ENCODE peak calls at places on chromosomes 2 and 18, in seven cellular contexts. One of them, this sample, is unnamed.

GRCh38 chr2:101991731-101992145 is at the start of gene IL1R2:
- DNase-seq in neuronal stem cell: no peak
- DNase-seq in fibroblast of lung: no peak
- DNase-seq in IMR-90: no peak
- DNase-seq in HepG2: no peak
- DNase-seq in hepatocyte: no peak
- DNase-seq in mesenchymal stem cell: no peak
- DNase-seq in this sample: peak; percentile 34

GRCh38 chr18:24995056-24995455 is 356.9 kb downstream of the ZNF521 start:
- DNase-seq in neuronal stem cell: no peak
- DNase-seq in fibroblast of lung: no peak
- DNase-seq in IMR-90: peak; percentile 83
- DNase-seq in HepG2: no peak
- DNase-seq in hepatocyte: no peak
- DNase-seq in mesenchymal stem cell: no peak
- DNase-seq in this sample: peak; percentile 88

GRCh38 chr2:10124538-10125045 is 2.1 kb downstream of the RRM2 start:
- DNase-seq in neuronal stem cell: peak; percentile 60
- DNase-seq in fibroblast of lung: peak; percentile 87
- DNase-seq in IMR-90: peak; percentile 82
- DNase-seq in HepG2: peak; percentile 82
- DNase-seq in hepatocyte: peak; percentile 83
- DNase-seq in mesenchymal stem cell: peak; percentile 83
- DNase-seq in this sample: peak; percentile 61

GRCh38 chr2:204743368-204743960 is 198.2 kb downstream of the PARD3B start:
- DNase-seq in neuronal stem cell: no peak
- DNase-seq in fibroblast of lung: no peak
- DNase-seq in IMR-90: peak; percentile 52
- DNase-seq in HepG2: no peak
- DNase-seq in hepatocyte: no peak
- DNase-seq in mesenchymal stem cell: no peak
- DNase-seq in this sample: no peak

GRCh38 chr2:177741866-177742265 is 330.7 kb downstream of the PDE11A start:
- DNase-seq in neuronal stem cell: no peak
- DNase-seq in fibroblast of lung: no peak
- DNase-seq in IMR-90: no peak
- DNase-seq in HepG2: no peak
- DNase-seq in hepatocyte: no peak
- DNase-seq in mesenchymal stem cell: no peak
- DNase-seq in this sample: no peak

GRCh38 chr18:74517236-74517630 is 17.1 kb upstream of the CNDP1 start:
- DNase-seq in neuronal stem cell: no peak
- DNase-seq in fibroblast of lung: no peak
- DNase-seq in IMR-90: no peak
- DNase-seq in HepG2: no peak
- DNase-seq in hepatocyte: peak; percentile 55
- DNase-seq in mesenchymal stem cell: no peak
- DNase-seq in this sample: no peak

GRCh38 chr18:55579888-55580287 is 8.1 kb downstream of the TCF4 start:
- DNase-seq in neuronal stem cell: no peak
- DNase-seq in fibroblast of lung: peak; percentile 65
- DNase-seq in IMR-90: no peak
- DNase-seq in HepG2: no peak
- DNase-seq in hepatocyte: no peak
- DNase-seq in mesenchymal stem cell: no peak
- DNase-seq in this sample: no peak

GRCh38 chr2:133773862-133774674 is 205.8 kb upstream of the NCKAP5 start:
- DNase-seq in neuronal stem cell: no peak
- DNase-seq in fibroblast of lung: peak; percentile 15
- DNase-seq in IMR-90: no peak
- DNase-seq in HepG2: no peak
- DNase-seq in hepatocyte: no peak
- DNase-seq in mesenchymal stem cell: no peak
- DNase-seq in this sample: no peak

GRCh38 chr18:30132959-30133358 is 909.6 kb downstream of the DSC3 start:
- DNase-seq in neuronal stem cell: no peak
- DNase-seq in fibroblast of lung: no peak
- DNase-seq in IMR-90: no peak
- DNase-seq in HepG2: no peak
- DNase-seq in hepatocyte: no peak
- DNase-seq in mesenchymal stem cell: no peak
- DNase-seq in this sample: peak; percentile 50

GRCh38 chr18:4541588-4541987 is 86.5 kb upstream of the DLGAP1 start:
- DNase-seq in neuronal stem cell: no peak
- DNase-seq in fibroblast of lung: no peak
- DNase-seq in IMR-90: no peak
- DNase-seq in HepG2: no peak
- DNase-seq in hepatocyte: no peak
- DNase-seq in mesenchymal stem cell: no peak
- DNase-seq in this sample: no peak

GRCh38 chr2:85729825-85730510 is 23.8 kb upstream of the ATOH8 start:
- DNase-seq in neuronal stem cell: no peak
- DNase-seq in fibroblast of lung: no peak
- DNase-seq in IMR-90: no peak
- DNase-seq in HepG2: no peak
- DNase-seq in hepatocyte: no peak
- DNase-seq in mesenchymal stem cell: no peak
- DNase-seq in this sample: no peak

GRCh38 chr2:9251154-9252001 is 44.8 kb downstream of the ASAP2 start:
- DNase-seq in neuronal stem cell: no peak
- DNase-seq in fibroblast of lung: peak; percentile 69
- DNase-seq in IMR-90: peak; percentile 77
- DNase-seq in HepG2: no peak
- DNase-seq in hepatocyte: peak; percentile 44
- DNase-seq in mesenchymal stem cell: peak; percentile 82
- DNase-seq in this sample: peak; percentile 82

GRCh38 chr2:190765386-190766173 is 115.0 kb upstream of the GLS start:
- DNase-seq in neuronal stem cell: no peak
- DNase-seq in fibroblast of lung: peak; percentile 71
- DNase-seq in IMR-90: peak; percentile 89
- DNase-seq in HepG2: no peak
- DNase-seq in hepatocyte: no peak
- DNase-seq in mesenchymal stem cell: peak; percentile 81
- DNase-seq in this sample: peak; percentile 94

GRCh38 chr2:190762569-190762968 is 113.7 kb downstream of the NAB1 start:
- DNase-seq in neuronal stem cell: no peak
- DNase-seq in fibroblast of lung: no peak
- DNase-seq in IMR-90: no peak
- DNase-seq in HepG2: no peak
- DNase-seq in hepatocyte: no peak
- DNase-seq in mesenchymal stem cell: no peak
- DNase-seq in this sample: no peak

GRCh38 chr2:190766174-190766572 is 114.4 kb upstream of the GLS start:
- DNase-seq in neuronal stem cell: no peak
- DNase-seq in fibroblast of lung: no peak
- DNase-seq in IMR-90: no peak
- DNase-seq in HepG2: no peak
- DNase-seq in hepatocyte: no peak
- DNase-seq in mesenchymal stem cell: no peak
- DNase-seq in this sample: no peak

GRCh38 chr2:190763100-190763499 is 114.2 kb downstream of the NAB1 start:
- DNase-seq in neuronal stem cell: no peak
- DNase-seq in fibroblast of lung: no peak
- DNase-seq in IMR-90: no peak
- DNase-seq in HepG2: no peak
- DNase-seq in hepatocyte: no peak
- DNase-seq in mesenchymal stem cell: no peak
- DNase-seq in this sample: no peak

GRCh38 chr2:190763901-190764514 is 115.1 kb downstream of the NAB1 start:
- DNase-seq in neuronal stem cell: no peak
- DNase-seq in fibroblast of lung: no peak
- DNase-seq in IMR-90: peak; percentile 57
- DNase-seq in HepG2: no peak
- DNase-seq in hepatocyte: no peak
- DNase-seq in mesenchymal stem cell: peak; percentile 40
- DNase-seq in this sample: peak; percentile 62
- H2AFZ ChIP-seq in neuronal stem cell: no peak overlapping the region
- H2AFZ ChIP-seq in fibroblast of lung: no peak overlapping the region
- H2AFZ ChIP-seq in IMR-90: no peak overlapping the region
- H2AFZ ChIP-seq in HepG2: no peak overlapping the region
- H2AFZ ChIP-seq in hepatocyte: no peak overlapping the region
- H2AFZ ChIP-seq in mesenchymal stem cell: no peak overlapping the region
- H2AFZ ChIP-seq in this sample: peak overlapping the region; percentile 19

GRCh38 chr2:162524849-162525248 is 180.9 kb downstream of the GCA start:
- DNase-seq in neuronal stem cell: no peak
- DNase-seq in fibroblast of lung: no peak
- DNase-seq in IMR-90: no peak
- DNase-seq in HepG2: no peak
- DNase-seq in hepatocyte: no peak
- DNase-seq in mesenchymal stem cell: no peak
- DNase-seq in this sample: no peak
- H2AFZ ChIP-seq in neuronal stem cell: no peak overlapping the region
- H2AFZ ChIP-seq in fibroblast of lung: no peak overlapping the region
- H2AFZ ChIP-seq in IMR-90: no peak overlapping the region
- H2AFZ ChIP-seq in HepG2: no peak overlapping the region
- H2AFZ ChIP-seq in hepatocyte: no peak overlapping the region
- H2AFZ ChIP-seq in mesenchymal stem cell: no peak overlapping the region
- H2AFZ ChIP-seq in this sample: no peak overlapping the region

DNA sequence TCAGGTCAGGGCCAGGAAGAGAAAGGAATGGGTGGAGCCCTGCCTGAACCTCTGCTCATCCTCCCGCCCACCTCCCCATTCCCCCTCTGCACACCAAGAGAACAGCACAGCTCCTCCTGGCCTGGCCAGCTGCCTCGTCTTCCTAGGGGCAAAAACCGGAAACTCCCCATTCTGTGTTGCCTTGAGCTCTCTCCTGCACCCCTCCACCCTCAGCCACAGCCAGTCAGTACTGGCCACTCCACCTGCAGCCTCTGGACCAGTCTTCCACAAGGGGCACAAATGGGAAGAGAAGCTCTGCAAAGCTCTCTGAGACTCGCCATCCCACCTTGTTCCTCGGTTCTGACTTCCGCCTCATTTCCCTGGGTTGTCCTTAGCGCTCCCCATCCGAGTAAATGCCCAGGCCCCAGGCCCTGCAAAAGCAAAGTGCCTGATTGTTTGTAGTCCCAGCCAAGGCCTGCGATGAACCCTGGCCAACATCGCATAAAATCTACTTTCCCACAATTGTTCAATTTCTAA is 39.3 kb upstream of the SLC35G4 start:
- DNase-seq in neuronal stem cell: no peak
- DNase-seq in fibroblast of lung: no peak
- DNase-seq in IMR-90: no peak
- DNase-seq in HepG2: no peak
- DNase-seq in hepatocyte: no peak
- DNase-seq in mesenchymal stem cell: no peak
- DNase-seq in this sample: no peak
- H2AFZ ChIP-seq in neuronal stem cell: no peak overlapping the region
- H2AFZ ChIP-seq in fibroblast of lung: no peak overlapping the region
- H2AFZ ChIP-seq in IMR-90: no peak overlapping the region
- H2AFZ ChIP-seq in HepG2: no peak overlapping the region
- H2AFZ ChIP-seq in hepatocyte: no peak overlapping the region
- H2AFZ ChIP-seq in mesenchymal stem cell: no peak overlapping the region
- H2AFZ ChIP-seq in this sample: peak overlapping the region; percentile 15

DNA sequence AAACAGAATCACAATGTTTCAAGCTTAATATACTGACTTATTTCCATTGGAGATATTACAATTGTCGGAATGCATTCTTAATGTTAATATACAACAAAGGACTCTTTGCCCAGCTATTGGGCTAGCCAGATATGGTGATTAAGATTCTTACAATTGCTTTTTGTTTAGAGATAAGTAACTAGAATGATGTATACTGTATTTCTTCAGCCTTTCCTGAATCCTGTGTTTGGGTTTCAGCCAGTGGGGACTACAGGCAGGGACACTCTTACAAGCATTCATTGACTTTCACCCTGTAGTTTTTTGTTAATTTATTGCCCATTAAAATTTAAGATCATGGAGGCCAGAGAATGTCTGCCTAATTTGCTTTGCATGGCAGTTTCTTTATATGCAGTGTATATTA is 254.1 kb upstream of the TMEFF2 start:
- DNase-seq in neuronal stem cell: no peak
- DNase-seq in fibroblast of lung: no peak
- DNase-seq in IMR-90: no peak
- DNase-seq in HepG2: no peak
- DNase-seq in hepatocyte: no peak
- DNase-seq in mesenchymal stem cell: no peak
- DNase-seq in this sample: no peak
- H2AFZ ChIP-seq in neuronal stem cell: no peak overlapping the region
- H2AFZ ChIP-seq in fibroblast of lung: no peak overlapping the region
- H2AFZ ChIP-seq in IMR-90: no peak overlapping the region
- H2AFZ ChIP-seq in HepG2: no peak overlapping the region
- H2AFZ ChIP-seq in hepatocyte: no peak overlapping the region
- H2AFZ ChIP-seq in mesenchymal stem cell: no peak overlapping the region
- H2AFZ ChIP-seq in this sample: no peak overlapping the region

DNA sequence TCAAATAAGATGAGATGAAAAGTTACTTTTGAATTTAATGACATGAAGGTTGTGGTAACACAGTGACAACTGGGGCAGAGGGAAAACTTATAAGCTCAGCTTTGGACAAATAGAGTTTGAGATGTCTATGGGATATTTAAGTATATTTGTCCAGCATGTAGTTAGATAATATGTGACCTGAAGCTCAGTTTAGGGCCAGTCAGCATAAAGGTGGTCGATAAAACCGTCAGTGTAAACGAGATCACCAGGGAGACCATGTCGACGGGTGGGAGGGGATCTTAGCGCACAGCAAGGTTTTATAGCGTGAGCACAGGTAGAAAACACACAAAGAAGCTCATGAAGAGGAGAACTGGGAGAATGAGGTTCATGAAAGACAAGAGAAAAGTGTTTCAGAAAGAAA is 7.4 kb upstream of the ERICH2 start:
- DNase-seq in neuronal stem cell: no peak
- DNase-seq in fibroblast of lung: no peak
- DNase-seq in IMR-90: no peak
- DNase-seq in HepG2: no peak
- DNase-seq in hepatocyte: no peak
- DNase-seq in mesenchymal stem cell: no peak
- DNase-seq in this sample: no peak
- H2AFZ ChIP-seq in neuronal stem cell: no peak overlapping the region
- H2AFZ ChIP-seq in fibroblast of lung: no peak overlapping the region
- H2AFZ ChIP-seq in IMR-90: no peak overlapping the region
- H2AFZ ChIP-seq in HepG2: no peak overlapping the region
- H2AFZ ChIP-seq in hepatocyte: no peak overlapping the region
- H2AFZ ChIP-seq in mesenchymal stem cell: no peak overlapping the region
- H2AFZ ChIP-seq in this sample: no peak overlapping the region

DNA sequence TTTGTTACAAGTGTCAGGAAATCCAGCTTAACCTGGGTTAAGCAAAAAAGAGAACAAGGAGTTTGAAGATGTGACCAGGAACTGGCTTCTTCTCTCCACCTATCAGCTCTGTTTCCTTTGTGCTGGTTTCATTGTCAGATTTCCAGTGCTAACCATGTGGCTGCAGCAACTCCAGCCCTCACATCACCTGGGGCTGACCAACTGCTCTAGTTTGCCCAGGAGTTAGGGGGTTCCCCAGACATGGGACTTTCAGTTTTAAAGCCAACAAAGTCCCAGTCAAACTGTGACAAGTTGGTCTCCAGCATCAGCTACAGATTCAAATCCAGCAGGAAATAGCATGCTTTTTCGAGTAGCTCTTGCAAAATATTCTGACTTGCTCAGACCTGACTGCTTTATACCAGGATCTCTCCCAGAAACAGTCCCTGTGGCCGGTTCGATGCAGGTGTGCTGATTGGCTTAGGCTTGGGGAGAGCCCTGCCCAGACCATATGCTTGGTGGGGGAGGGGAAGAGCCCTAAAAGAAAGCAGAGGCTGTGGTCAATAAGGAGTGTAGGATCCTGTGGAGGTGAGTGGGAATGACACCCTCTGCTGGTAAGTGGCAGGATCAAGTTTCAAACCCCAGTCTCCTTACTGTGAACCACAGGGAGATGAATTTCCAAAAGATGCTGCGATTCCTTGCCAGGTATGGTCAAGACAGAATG is 49.5 kb downstream of the KCNE4 start:
- DNase-seq in neuronal stem cell: peak; percentile 29
- DNase-seq in fibroblast of lung: peak; percentile 53
- DNase-seq in IMR-90: peak; percentile 55
- DNase-seq in HepG2: peak; percentile 31
- DNase-seq in hepatocyte: peak; percentile 54
- DNase-seq in mesenchymal stem cell: peak; percentile 62
- DNase-seq in this sample: peak; percentile 90
- H2AFZ ChIP-seq in neuronal stem cell: peak overlapping the region; percentile 1
- H2AFZ ChIP-seq in fibroblast of lung: no peak overlapping the region
- H2AFZ ChIP-seq in IMR-90: peak overlapping the region; percentile 40
- H2AFZ ChIP-seq in HepG2: no peak overlapping the region
- H2AFZ ChIP-seq in hepatocyte: no peak overlapping the region
- H2AFZ ChIP-seq in mesenchymal stem cell: no peak overlapping the region
- H2AFZ ChIP-seq in this sample: peak overlapping the region; percentile 78

This sample was measured in mammary epithelial cell.